ENCODE peak calls at places on chromosomes 2 and 18, in nine cellular contexts. F, I, Q, G, M, U, N, H and D are unnamed samples.

GRCh38 chr2:44543773-44544725 is 182.3 kb downstream of the CAMKMT start:
- DNase-seq in Q (no peak), U (no peak), I (no peak), M (no peak), N (no peak), F (no peak), G (peak; percentile 28), H (no peak), D (no peak)

GRCh38 chr2:43319541-43319940 is 93.1 kb upstream of the ZFP36L2 start:
- DNase-seq in H (no peak), I (peak; percentile 39), Q (no peak), U (peak; percentile 37), M (no peak), F (peak; percentile 17), N (no peak), G (no peak), D (no peak)

GRCh38 chr2:48248251-48248933 is 281.6 kb upstream of the STON1 start:
- DNase-seq in Q (no peak), U (peak; percentile 65), M (peak; percentile 93), G (peak; percentile 78), F (peak; percentile 30), I (peak; percentile 87), N (no peak), H (peak; percentile 85), D (no peak)

GRCh38 chr18:78720456-78721250 is 259.0 kb upstream of the SALL3 start:
- DNase-seq in Q (no peak), M (no peak), N (peak; percentile 67), F (no peak), H (no peak), G (no peak), I (no peak), U (no peak), D (no peak)

GRCh38 chr18:45682181-45682580 is 41.8 kb upstream of the SLC14A1 start:
- DNase-seq in G (no peak), M (no peak), Q (no peak), H (no peak), F (no peak), U (no peak), I (no peak), N (no peak), D (no peak)

GRCh38 chr2:50658883-50659282 is 373.0 kb downstream of the NRXN1 start:
- DNase-seq in Q (no peak), F (no peak), I (no peak), M (no peak), N (no peak), U (no peak), G (no peak), H (no peak), D (no peak)

GRCh38 chr2:95361216-95361980 is 41.1 kb upstream of the FAHD2A start:
- DNase-seq in I (no peak), G (no peak), N (peak; percentile 20), M (no peak), H (no peak), Q (no peak), F (no peak), U (no peak), D (no peak)

GRCh38 chr2:68185541-68186164 is 28.0 kb downstream of the PNO1 start:
- DNase-seq in H (no peak), Q (peak; percentile 66), G (no peak), N (no peak), F (peak; percentile 62), M (peak; percentile 27), U (peak; percentile 21), I (no peak), D (peak; percentile 56)

GRCh38 chr2:97985998-97986397 is 9.8 kb downstream of the TMEM131 start:
- DNase-seq in N (no peak), G (no peak), Q (no peak), I (no peak), F (no peak), U (no peak), M (no peak), H (no peak), D (no peak)

GRCh38 chr2:121502246-121502645 is 28.4 kb upstream of the RNU4ATAC start:
- DNase-seq in G (no peak), I (peak; percentile 93), U (no peak), Q (no peak), F (no peak), M (peak; percentile 84), H (no peak), N (no peak), D (no peak)

GRCh38 chr2:100321181-100321880 is 970 bp downstream of the LONRF2 start:
- DNase-seq in I (peak; percentile 10), Q (peak; percentile 52), U (no peak), F (peak; percentile 68), G (no peak), M (peak; percentile 68), H (no peak), N (peak; percentile 84), D (peak; percentile 28)

GRCh38 chr2:240999001-240999791 is 778 bp downstream of the SNED1 start:
- DNase-seq in F (peak; percentile 44), N (peak; percentile 81), G (no peak), I (no peak), H (no peak), M (peak; percentile 14), Q (peak; percentile 25), U (no peak), D (no peak)

GRCh38 chr18:58320907-58321561 is 277.0 kb downstream of the NEDD4L start:
- DNase-seq in I (no peak), H (no peak), F (no peak), U (no peak), Q (no peak), N (no peak), M (no peak), G (no peak), D (no peak)
- TF ChIP-seq CTCF in I (no peak), H (no peak), F (no peak), U (no peak), Q (no peak), N (no peak), M (no peak), G (no peak), D (no peak)

GRCh38 chr2:180655842-180656454 is 324.5 kb upstream of the UBE2E3 start:
- DNase-seq in I (no peak), H (no peak), G (no peak), F (no peak), M (no peak), Q (no peak), U (no peak), N (no peak), D (no peak)
- TF ChIP-seq CTCF in I (no peak), H (peak; percentile 18), G (no peak), F (peak; percentile 18), M (peak; percentile 42), Q (peak; percentile 71), U (peak; percentile 22), N (no peak), D (peak; percentile 53)

GRCh38 chr2:16537347-16537746 is 128.3 kb downstream of the CYRIA start:
- DNase-seq in M (peak; percentile 15), U (no peak), G (no peak), Q (no peak), N (no peak), F (no peak), H (no peak), I (no peak), D (no peak)

DNA sequence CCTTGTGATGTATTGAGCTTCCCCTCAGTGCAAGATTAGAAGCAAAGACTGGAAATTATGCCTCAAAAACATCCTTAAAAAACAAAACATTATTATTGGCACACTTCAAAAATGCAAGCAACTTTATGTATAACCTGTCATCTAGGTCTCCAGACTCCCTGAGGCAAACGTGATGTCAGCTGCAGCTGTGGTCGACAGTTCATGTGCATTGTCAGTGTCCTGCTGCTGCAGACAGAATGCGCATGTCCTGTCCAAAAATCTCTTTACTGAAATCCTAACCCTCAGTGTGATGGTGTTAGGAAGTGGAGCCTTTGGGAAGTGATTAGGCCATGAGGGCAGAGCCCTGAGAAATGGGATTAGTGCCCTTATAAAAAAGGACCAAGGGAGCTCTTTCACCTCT is 126.9 kb downstream of the CYRIA start:
- DNase-seq in G (no peak), F (no peak), Q (no peak), M (no peak), N (no peak), H (no peak), I (no peak), U (no peak), D (no peak)
- TF ChIP-seq CTCF in G (no peak), F (no peak), Q (no peak), M (no peak), N (no peak), H (no peak), I (no peak), U (no peak), D (no peak)

GRCh38 chr2:214591359-214591758 is 180.5 kb downstream of the VWC2L start:
- DNase-seq in U (no peak), G (no peak), N (no peak), I (no peak), M (no peak), F (no peak), H (no peak), Q (no peak), D (no peak)
- TF ChIP-seq CTCF in U (no peak), G (peak; percentile 8), N (no peak), I (peak; percentile 18), M (no peak), F (no peak), H (peak; percentile 29), Q (no peak), D (peak; percentile 37)

GRCh38 chr18:24515721-24516120 is 55.3 kb downstream of the HRH4 start:
- DNase-seq in N (no peak), G (no peak), Q (no peak), U (no peak), I (no peak), H (no peak), M (no peak), F (no peak), D (no peak)

GRCh38 chr18:24518596-24518995 is 58.2 kb downstream of the HRH4 start:
- DNase-seq in U (no peak), Q (no peak), I (no peak), H (no peak), G (no peak), M (no peak), F (no peak), N (no peak), D (no peak)

GRCh38 chr18:24517554-24517953 is 57.1 kb downstream of the HRH4 start:
- DNase-seq in U (no peak), F (no peak), I (no peak), G (no peak), N (peak; percentile 66), Q (no peak), H (no peak), M (no peak), D (no peak)

GRCh38 chr18:24509435-24509834 is 49.0 kb downstream of the HRH4 start:
- DNase-seq in F (no peak), G (no peak), I (no peak), M (no peak), Q (no peak), H (no peak), N (no peak), U (no peak), D (no peak)

DNA sequence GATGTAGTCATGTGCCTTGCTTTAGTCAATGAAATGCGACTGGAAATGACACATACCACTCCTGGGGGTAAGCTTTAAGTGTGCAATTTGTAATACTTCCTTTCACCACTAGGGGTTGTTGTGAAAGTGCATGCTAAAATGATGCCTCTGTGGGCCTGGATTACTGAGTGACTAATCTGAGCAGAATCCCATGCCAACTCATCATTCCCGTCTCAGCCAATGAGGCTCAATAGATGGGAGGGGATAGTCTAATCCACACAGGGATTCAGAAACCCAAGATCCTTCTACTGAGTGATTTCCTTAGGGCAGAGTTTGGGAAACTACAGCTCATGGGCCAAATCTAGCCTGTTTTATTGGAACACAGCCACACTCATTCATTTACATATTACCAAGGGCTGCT is 54.0 kb downstream of the HRH4 start:
- DNase-seq in Q (no peak), U (peak; percentile 82), M (peak; percentile 36), G (no peak), F (no peak), H (no peak), I (no peak), N (no peak), D (no peak)
- TF ChIP-seq CTCF in Q (peak; percentile 93), U (peak; percentile 69), M (peak; percentile 56), G (peak; percentile 45), F (peak; percentile 45), H (peak; percentile 53), I (peak; percentile 43), N (peak; percentile 55), D (peak; percentile 66)